ENCODE peak calls at places on chromosomes 4 and X, in six cellular contexts. X is AML-193; F is BE2C; O is activated naive CD4-positive, alpha-beta T cell treated with anti-CD3 and anti-CD28 coated beads, Interleukin-2, amount 10 ng/mL, durations not matched to agents 7 days and 5 days; T is C1 segment of cervical spinal cord; R is NCI-H2081. B is an unnamed sample.

GRCh38 chrX:27254663-27255062 is 208.5 kb downstream of the PPP4R3C start:
- DNase-seq in O (no peak), R (no peak), X (peak), T (no peak), F (no peak), B (no peak)

GRCh38 chr4:86934147-86934771 is 552 bp upstream of the AFF1 start:
- DNase-seq in O (peak), R (no peak), X (no peak), F (no peak), T (peak), B (no peak)

GRCh38 chrX:74421181-74422028 is at the start of gene SLC16A2:
- DNase-seq in F (peak), X (no peak), T (peak), O (peak), R (peak), B (peak)

GRCh38 chrX:19479458-19479857 is 35.9 kb downstream of the MAP3K15 start:
- DNase-seq in R (no peak), O (no peak), X (no peak), F (no peak), T (no peak), B (no peak)

GRCh38 chr4:39526810-39527295 is 386 bp downstream of the UGDH start:
- DNase-seq in O (peak), T (peak), R (peak), X (no peak), F (no peak), B (no peak)

GRCh38 chr4:16626945-16627344 is 271.5 kb downstream of the LDB2 start:
- DNase-seq in R (no peak), O (no peak), X (no peak), T (no peak), F (no peak), B (no peak)

GRCh38 chrX:75784689-75785491 is at the start of gene MAGEE2:
- DNase-seq in F (no peak), T (peak), X (no peak), O (peak), R (peak), B (no peak)

GRCh38 chrX:17374619-17375360 is at the start of gene NHS:
- DNase-seq in X (no peak), F (peak), R (peak), T (peak), O (no peak), B (no peak)

GRCh38 chr4:73919691-73920090 is 50.5 kb downstream of the CXCL1 start:
- DNase-seq in T (no peak), X (no peak), O (no peak), F (no peak), R (no peak), B (no peak)